ENCODE peak calls at places on chromosomes 1 and 21, in four cellular contexts. One of them, this sample, is unnamed.

GRCh38 chr1:61638296-61638695 is 86.6 kb downstream of the TM2D1 start:
- DNase-seq in effector memory CD8-positive, alpha-beta T cell: no peak
- DNase-seq in glomerular endothelial cell: no peak
- DNase-seq in CD8-positive, alpha-beta memory T cell: no peak
- DNase-seq in this sample: no peak

GRCh38 chr1:36034692-36035091 is 49.2 kb upstream of the TEKT2 start:
- DNase-seq in effector memory CD8-positive, alpha-beta T cell: no peak
- DNase-seq in glomerular endothelial cell: peak
- DNase-seq in CD8-positive, alpha-beta memory T cell: no peak
- DNase-seq in this sample: peak

GRCh38 chr1:168170552-168171508 is 7.9 kb upstream of the TIPRL start:
- DNase-seq in effector memory CD8-positive, alpha-beta T cell: no peak
- DNase-seq in glomerular endothelial cell: no peak
- DNase-seq in CD8-positive, alpha-beta memory T cell: no peak
- DNase-seq in this sample: no peak

GRCh38 chr1:1621173-1621661 is 5.9 kb downstream of the MIB2 start:
- DNase-seq in effector memory CD8-positive, alpha-beta T cell: no peak
- DNase-seq in glomerular endothelial cell: no peak
- DNase-seq in CD8-positive, alpha-beta memory T cell: no peak
- DNase-seq in this sample: no peak

GRCh38 chr1:209648931-209649776 is 3.1 kb downstream of the LAMB3 start:
- DNase-seq in effector memory CD8-positive, alpha-beta T cell: no peak
- DNase-seq in glomerular endothelial cell: peak
- DNase-seq in CD8-positive, alpha-beta memory T cell: no peak
- DNase-seq in this sample: peak

GRCh38 chr1:179153217-179153616 is 71.3 kb downstream of the TOR3A start:
- DNase-seq in effector memory CD8-positive, alpha-beta T cell: no peak
- DNase-seq in glomerular endothelial cell: no peak
- DNase-seq in CD8-positive, alpha-beta memory T cell: no peak
- DNase-seq in this sample: no peak

GRCh38 chr21:25772680-25773079 is 37.9 kb downstream of the GABPA start:
- DNase-seq in effector memory CD8-positive, alpha-beta T cell: no peak
- DNase-seq in glomerular endothelial cell: no peak
- DNase-seq in CD8-positive, alpha-beta memory T cell: no peak
- DNase-seq in this sample: no peak

GRCh38 chr1:198636391-198636790 is 2.4 kb upstream of the PTPRC start:
- DNase-seq in effector memory CD8-positive, alpha-beta T cell: no peak
- DNase-seq in glomerular endothelial cell: no peak
- DNase-seq in CD8-positive, alpha-beta memory T cell: no peak
- DNase-seq in this sample: no peak

GRCh38 chr1:114100148-114100547 is 53.5 kb downstream of the SYT6 start:
- DNase-seq in effector memory CD8-positive, alpha-beta T cell: no peak
- DNase-seq in glomerular endothelial cell: no peak
- DNase-seq in CD8-positive, alpha-beta memory T cell: no peak
- DNase-seq in this sample: no peak

GRCh38 chr21:36073181-36073580 is 3.4 kb downstream of the CBR1 start:
- DNase-seq in effector memory CD8-positive, alpha-beta T cell: no peak
- DNase-seq in glomerular endothelial cell: no peak
- DNase-seq in CD8-positive, alpha-beta memory T cell: no peak
- DNase-seq in this sample: no peak

GRCh38 chr21:42850866-42851391 is 28.4 kb downstream of the WDR4 start:
- DNase-seq in effector memory CD8-positive, alpha-beta T cell: peak
- DNase-seq in glomerular endothelial cell: no peak
- DNase-seq in CD8-positive, alpha-beta memory T cell: peak
- DNase-seq in this sample: no peak

GRCh38 chr1:244054924-244055263 is 3.8 kb downstream of the ZBTB18 start:
- DNase-seq in effector memory CD8-positive, alpha-beta T cell: no peak
- DNase-seq in glomerular endothelial cell: no peak
- DNase-seq in CD8-positive, alpha-beta memory T cell: no peak
- DNase-seq in this sample: no peak

GRCh38 chr1:112172294-112172882 is 182.9 kb upstream of the KCND3 start:
- DNase-seq in effector memory CD8-positive, alpha-beta T cell: no peak
- DNase-seq in glomerular endothelial cell: peak
- DNase-seq in CD8-positive, alpha-beta memory T cell: no peak
- DNase-seq in this sample: no peak

GRCh38 chr1:155962599-155963211 is 15.6 kb downstream of the ARHGEF2 start:
- DNase-seq in effector memory CD8-positive, alpha-beta T cell: no peak
- DNase-seq in glomerular endothelial cell: no peak
- DNase-seq in CD8-positive, alpha-beta memory T cell: no peak
- DNase-seq in this sample: no peak

GRCh38 chr21:46057710-46058241 is 40.1 kb upstream of the COL6A2 start:
- DNase-seq in effector memory CD8-positive, alpha-beta T cell: no peak
- DNase-seq in glomerular endothelial cell: no peak
- DNase-seq in CD8-positive, alpha-beta memory T cell: no peak
- DNase-seq in this sample: no peak

GRCh38 chr1:240242601-240243144 is 151.0 kb downstream of the FMN2 start:
- DNase-seq in effector memory CD8-positive, alpha-beta T cell: no peak
- DNase-seq in glomerular endothelial cell: no peak
- DNase-seq in CD8-positive, alpha-beta memory T cell: no peak
- DNase-seq in this sample: no peak

GRCh38 chr1:46452931-46453325 is 36.7 kb upstream of the DMBX1 start:
- DNase-seq in effector memory CD8-positive, alpha-beta T cell: no peak
- DNase-seq in glomerular endothelial cell: no peak
- DNase-seq in CD8-positive, alpha-beta memory T cell: no peak
- DNase-seq in this sample: no peak

GRCh38 chr1:67883069-67883468 is 49.8 kb upstream of the GNG12 start:
- DNase-seq in effector memory CD8-positive, alpha-beta T cell: no peak
- DNase-seq in glomerular endothelial cell: no peak
- DNase-seq in CD8-positive, alpha-beta memory T cell: no peak
- DNase-seq in this sample: no peak

GRCh38 chr21:30289414-30289813 is at the start of gene KRTAP25-1:
- DNase-seq in effector memory CD8-positive, alpha-beta T cell: no peak
- DNase-seq in glomerular endothelial cell: no peak
- DNase-seq in CD8-positive, alpha-beta memory T cell: no peak
- DNase-seq in this sample: no peak

GRCh38 chr1:225760531-225760930 is 17.1 kb upstream of the SRP9 start:
- DNase-seq in effector memory CD8-positive, alpha-beta T cell: no peak
- DNase-seq in glomerular endothelial cell: no peak
- DNase-seq in CD8-positive, alpha-beta memory T cell: no peak
- DNase-seq in this sample: no peak

GRCh38 chr21:16476056-16476850 is 746.5 kb downstream of the USP25 start:
- DNase-seq in effector memory CD8-positive, alpha-beta T cell: no peak
- DNase-seq in glomerular endothelial cell: no peak
- DNase-seq in CD8-positive, alpha-beta memory T cell: no peak
- DNase-seq in this sample: no peak

GRCh38 chr1:218516526-218516925 is 171.4 kb downstream of the TGFB2 start:
- DNase-seq in effector memory CD8-positive, alpha-beta T cell: no peak
- DNase-seq in glomerular endothelial cell: no peak
- DNase-seq in CD8-positive, alpha-beta memory T cell: no peak
- DNase-seq in this sample: no peak

GRCh38 chr1:156070523-156070922 is 9.6 kb downstream of the RAB25 start:
- DNase-seq in effector memory CD8-positive, alpha-beta T cell: no peak
- DNase-seq in glomerular endothelial cell: no peak
- DNase-seq in CD8-positive, alpha-beta memory T cell: no peak
- DNase-seq in this sample: no peak

GRCh38 chr1:31435471-31436409 is 22.7 kb downstream of the SERINC2 start:
- DNase-seq in effector memory CD8-positive, alpha-beta T cell: no peak
- DNase-seq in glomerular endothelial cell: no peak
- DNase-seq in CD8-positive, alpha-beta memory T cell: no peak
- DNase-seq in this sample: no peak

GRCh38 chr1:228646717-228647522 is 88.4 kb upstream of the RHOU start:
- DNase-seq in effector memory CD8-positive, alpha-beta T cell: peak
- DNase-seq in glomerular endothelial cell: no peak
- DNase-seq in CD8-positive, alpha-beta memory T cell: peak
- DNase-seq in this sample: peak

GRCh38 chr1:71650126-71650525 is 569.3 kb upstream of the ZRANB2 start:
- DNase-seq in effector memory CD8-positive, alpha-beta T cell: no peak
- DNase-seq in glomerular endothelial cell: no peak
- DNase-seq in CD8-positive, alpha-beta memory T cell: no peak
- DNase-seq in this sample: no peak

GRCh38 chr1:27872802-27873665 is 690 bp downstream of the THEMIS2 start:
- DNase-seq in effector memory CD8-positive, alpha-beta T cell: no peak
- DNase-seq in glomerular endothelial cell: no peak
- DNase-seq in CD8-positive, alpha-beta memory T cell: no peak
- DNase-seq in this sample: no peak

GRCh38 chr1:245657371-245657770 is 502.6 kb downstream of the KIF26B start:
- DNase-seq in effector memory CD8-positive, alpha-beta T cell: no peak
- DNase-seq in glomerular endothelial cell: no peak
- DNase-seq in CD8-positive, alpha-beta memory T cell: no peak
- DNase-seq in this sample: no peak

GRCh38 chr1:36108314-36108713 is 16.7 kb downstream of the COL8A2 start:
- DNase-seq in effector memory CD8-positive, alpha-beta T cell: no peak
- DNase-seq in glomerular endothelial cell: no peak
- DNase-seq in CD8-positive, alpha-beta memory T cell: no peak
- DNase-seq in this sample: no peak

GRCh38 chr1:167722870-167723251 is 1.1 kb downstream of the MPZL1 start:
- DNase-seq in effector memory CD8-positive, alpha-beta T cell: no peak
- DNase-seq in glomerular endothelial cell: no peak
- DNase-seq in CD8-positive, alpha-beta memory T cell: no peak
- DNase-seq in this sample: no peak

GRCh38 chr1:63326106-63326472 is 3.7 kb downstream of the FOXD3 start:
- DNase-seq in effector memory CD8-positive, alpha-beta T cell: no peak
- DNase-seq in glomerular endothelial cell: no peak
- DNase-seq in CD8-positive, alpha-beta memory T cell: no peak
- DNase-seq in this sample: no peak

GRCh38 chr1:109910123-109910962 is at the start of gene CSF1:
- DNase-seq in effector memory CD8-positive, alpha-beta T cell: peak
- DNase-seq in glomerular endothelial cell: no peak
- DNase-seq in CD8-positive, alpha-beta memory T cell: peak
- DNase-seq in this sample: no peak

This sample was measured in Panc1.